ENCODE peak calls at places on chromosome 21, in four cellular contexts. D is PC-9, N is AG09319, U is dermis microvascular lymphatic vessel endothelial cell. M is an unnamed sample.

GRCh38 chr21:22711636-22712035 is 1713.4 kb downstream of the NCAM2 start:
- DNase-seq in N (no peak), U (no peak), D (no peak), M (no peak)

GRCh38 chr21:33384851-33385331 is 18.3 kb upstream of the IFNGR2 start:
- DNase-seq in U (no peak), D (no peak), N (no peak), M (peak)

GRCh38 chr21:16522512-16522911 is 792.7 kb downstream of the USP25 start:
- DNase-seq in N (no peak), D (peak), U (no peak), M (no peak)

GRCh38 chr21:46394819-46395152 is 63.9 kb upstream of the DIP2A start:
- DNase-seq in D (no peak), N (no peak), U (no peak), M (no peak)

GRCh38 chr21:46639489-46640386 is 4.3 kb downstream of the PRMT2 start:
- DNase-seq in U (peak), N (no peak), D (no peak), M (no peak)

GRCh38 chr21:45525153-45525909 is 16.9 kb downstream of the SLC19A1 start:
- DNase-seq in N (no peak), D (no peak), U (peak), M (no peak)

GRCh38 chr21:42850866-42851391 is 28.4 kb downstream of the WDR4 start:
- DNase-seq in D (no peak), U (no peak), N (no peak), M (no peak)

GRCh38 chr21:38467911-38468310 is 30.4 kb downstream of the ERG start:
- DNase-seq in U (no peak), N (no peak), D (no peak), M (no peak)

GRCh38 chr21:14306143-14306907 is 76.6 kb downstream of the HSPA13 start:
- DNase-seq in N (no peak), D (no peak), U (peak), M (no peak)

GRCh38 chr21:38267991-38268858 is 11.4 kb downstream of the KCNJ15 start:
- DNase-seq in D (no peak), U (no peak), N (no peak), M (no peak)

GRCh38 chr21:34613679-34614442 is 1.1 kb downstream of the RCAN1 start:
- DNase-seq in D (no peak), N (no peak), U (no peak), M (no peak)

GRCh38 chr21:35511298-35512162 is 462.4 kb upstream of the RUNX1 start:
- DNase-seq in D (peak), U (no peak), N (no peak), M (no peak)

GRCh38 chr21:42150458-42151085 is 68.4 kb upstream of the ABCG1 start:
- DNase-seq in U (no peak), D (no peak), N (no peak), M (no peak)

GRCh38 chr21:31520506-31521163 is 138.9 kb upstream of the SOD1 start:
- DNase-seq in D (no peak), U (no peak), N (no peak), M (no peak)

GRCh38 chr21:41610042-41610839 is 102.3 kb upstream of the TMPRSS2 start:
- DNase-seq in N (no peak), U (peak), D (no peak), M (no peak)

GRCh38 chr21:45228171-45228641 is 59.5 kb downstream of the POFUT2 start:
- DNase-seq in U (no peak), D (peak), N (peak), M (peak)

GRCh38 chr21:45318146-45318555 is 30.5 kb upstream of the POFUT2 start:
- DNase-seq in N (no peak), D (no peak), U (no peak), M (no peak)

GRCh38 chr21:33543505-33544129 is 779 bp downstream of the SON start:
- DNase-seq in D (no peak), U (peak), N (no peak), M (peak)

GRCh38 chr21:42541174-42541573 is 27.5 kb downstream of the SLC37A1 start:
- DNase-seq in N (no peak), U (no peak), D (no peak), M (no peak)

GRCh38 chr21:37627074-37627473 is 260.5 kb downstream of the DYRK1A start:
- DNase-seq in N (no peak), U (no peak), D (no peak), M (no peak)

GRCh38 chr21:32687946-32688345 is 39.9 kb downstream of the SYNJ1 start:
- DNase-seq in D (no peak), U (peak), N (no peak), M (no peak)

GRCh38 chr21:45404726-45405270 is at the start of gene COL18A1:
- DNase-seq in D (no peak), N (no peak), U (no peak), M (peak)

GRCh38 chr21:45467221-45467779 is 62.3 kb downstream of the COL18A1 start:
- DNase-seq in U (no peak), D (no peak), N (no peak), M (no peak)

GRCh38 chr21:27526451-27526850 is 559.6 kb upstream of the ADAMTS5 start:
- DNase-seq in N (no peak), U (no peak), D (no peak), M (no peak)

GRCh38 chr21:46055863-46056281 is 42.0 kb upstream of the COL6A2 start:
- DNase-seq in U (no peak), D (no peak), N (no peak), M (no peak)

GRCh38 chr21:25967566-25968438 is 202.8 kb downstream of the APP start:
- DNase-seq in D (no peak), N (no peak), U (no peak), M (no peak)

GRCh38 chr21:38322551-38322950 is 65.8 kb downstream of the KCNJ15 start:
- DNase-seq in D (no peak), N (no peak), U (no peak), M (no peak)

GRCh38 chr21:46253610-46254124 is 25.1 kb upstream of the LSS start:
- DNase-seq in D (no peak), U (no peak), N (no peak), M (peak)

GRCh38 chr21:35226302-35226701 is 177.2 kb upstream of the RUNX1 start:
- DNase-seq in U (no peak), D (peak), N (peak), M (no peak)

GRCh38 chr21:44908496-44908895 is 12.2 kb downstream of the ITGB2 start:
- DNase-seq in D (no peak), U (no peak), N (no peak), M (no peak)

GRCh38 chr21:34977333-34977732 is 71.8 kb downstream of the RUNX1 start:
- DNase-seq in N (no peak), U (no peak), D (no peak), M (no peak)

GRCh38 chr21:8993284-8993942 is 1528.0 kb upstream of the TPTE start:
- DNase-seq in D (peak), U (no peak), N (no peak), M (no peak)

GRCh38 chr21:35002879-35003722 is 46.0 kb downstream of the RUNX1 start:
- DNase-seq in N (no peak), D (no peak), U (no peak), M (no peak)

GRCh38 chr21:42349420-42350075 is 1.2 kb downstream of the TFF2 start:
- DNase-seq in N (no peak), U (no peak), D (no peak), M (no peak)

GRCh38 chr21:29181799-29182470 is 51.5 kb downstream of the MAP3K7CL start:
- DNase-seq in N (peak), D (peak), U (peak), M (no peak)

GRCh38 chr21:44985441-44986401 is 45.9 kb downstream of the SLX9 start:
- DNase-seq in U (no peak), N (no peak), D (no peak), M (no peak)

GRCh38 chr21:36663033-36663855 is 35.7 kb upstream of the SIM2 start:
- DNase-seq in D (peak), U (no peak), N (no peak), M (no peak)

GRCh38 chr21:45988366-45989347 is 7.1 kb downstream of the COL6A1 start:
- DNase-seq in N (no peak), U (no peak), D (no peak), M (no peak)

M was measured in T-helper 22 cell.